ENCODE peak calls at places on chromosomes 6 and 20, in nine cellular contexts. X is GM12878, J is body of pancreas, Y is adrenal gland, P is HepG2, K is spleen, A is transverse colon, R is endothelial cell of umbilical vein, U is breast epithelium. H is an unnamed sample.
A peak's percentile ranks its signal among the peaks of the same experiment; 100 is the strongest.

GRCh38 chr6:125067552-125067951 is 86.0 kb upstream of the TPD52L1 start:
- DNase-seq in U (no peak), X (no peak), Y (no peak), A (no peak), P (no peak), R (no peak), J (no peak), K (no peak), H (no peak)

GRCh38 chr20:728022-728944 is 40.0 kb downstream of the SLC52A3 start:
- DNase-seq in Y (peak; percentile 42), X (no peak), R (peak; percentile 48), U (no peak), P (peak; percentile 51), A (peak; percentile 22), K (peak; percentile 74), J (peak; percentile 66), H (no peak)

GRCh38 chr6:157019115-157019628 is 242.0 kb downstream of the ARID1B start:
- DNase-seq in R (no peak), X (no peak), U (no peak), A (no peak), Y (no peak), J (no peak), P (peak; percentile 14), K (no peak), H (no peak)

GRCh38 chr6:166045173-166045957 is 122.3 kb downstream of the TBXT start:
- DNase-seq in K (no peak), J (no peak), A (no peak), U (no peak), P (no peak), Y (no peak), X (no peak), R (no peak), H (no peak)

GRCh38 chr20:44765647-44766367 is 20.1 kb downstream of the KCNK15 start:
- DNase-seq in A (no peak), U (no peak), P (no peak), J (no peak), X (no peak), K (peak; percentile 63), Y (no peak), R (no peak), H (no peak)

GRCh38 chr20:7207186-7207585 is 439.7 kb downstream of the BMP2 start:
- DNase-seq in A (no peak), P (no peak), X (no peak), U (no peak), R (peak; percentile 3), K (no peak), Y (no peak), J (no peak), H (no peak)

GRCh38 chr6:147508871-147509608 is 550 bp downstream of the SAMD5 start:
- DNase-seq in J (peak; percentile 15), Y (peak; percentile 7), U (no peak), R (peak; percentile 10), P (no peak), A (peak; percentile 15), X (no peak), K (no peak), H (peak; percentile 32)

GRCh38 chr6:12785301-12785700 is 68.7 kb downstream of the PHACTR1 start:
- DNase-seq in P (no peak), R (no peak), J (no peak), U (no peak), Y (no peak), A (no peak), X (no peak), K (no peak), H (no peak)

GRCh38 chr6:101608724-101609123 is 215.2 kb downstream of the GRIK2 start:
- DNase-seq in P (peak; percentile 76), A (no peak), K (no peak), Y (no peak), X (no peak), R (no peak), U (no peak), J (no peak), H (no peak)

GRCh38 chr6:101614774-101615173 is 221.3 kb downstream of the GRIK2 start:
- DNase-seq in P (no peak), U (no peak), X (no peak), A (no peak), J (no peak), K (no peak), R (no peak), Y (no peak), H (no peak)

GRCh38 chr6:101613556-101613955 is 220.0 kb downstream of the GRIK2 start:
- DNase-seq in J (no peak), R (no peak), Y (no peak), A (no peak), K (no peak), U (no peak), X (no peak), P (no peak), H (no peak)
- TF ChIP-seq POLR2A in J (no peak), R (no peak), Y (no peak), A (no peak), K (no peak), U (no peak), X (no peak), P (no peak), H (no peak)

GRCh38 chr6:154138806-154139205 is 99.8 kb downstream of the OPRM1 start:
- DNase-seq in Y (no peak), P (no peak), U (no peak), R (no peak), K (no peak), X (no peak), A (no peak), J (no peak), H (no peak)

GRCh38 chr6:154139894-154140293 is 100.9 kb downstream of the OPRM1 start:
- DNase-seq in J (no peak), P (no peak), U (no peak), R (no peak), Y (no peak), X (no peak), K (no peak), A (no peak), H (no peak)

DNA sequence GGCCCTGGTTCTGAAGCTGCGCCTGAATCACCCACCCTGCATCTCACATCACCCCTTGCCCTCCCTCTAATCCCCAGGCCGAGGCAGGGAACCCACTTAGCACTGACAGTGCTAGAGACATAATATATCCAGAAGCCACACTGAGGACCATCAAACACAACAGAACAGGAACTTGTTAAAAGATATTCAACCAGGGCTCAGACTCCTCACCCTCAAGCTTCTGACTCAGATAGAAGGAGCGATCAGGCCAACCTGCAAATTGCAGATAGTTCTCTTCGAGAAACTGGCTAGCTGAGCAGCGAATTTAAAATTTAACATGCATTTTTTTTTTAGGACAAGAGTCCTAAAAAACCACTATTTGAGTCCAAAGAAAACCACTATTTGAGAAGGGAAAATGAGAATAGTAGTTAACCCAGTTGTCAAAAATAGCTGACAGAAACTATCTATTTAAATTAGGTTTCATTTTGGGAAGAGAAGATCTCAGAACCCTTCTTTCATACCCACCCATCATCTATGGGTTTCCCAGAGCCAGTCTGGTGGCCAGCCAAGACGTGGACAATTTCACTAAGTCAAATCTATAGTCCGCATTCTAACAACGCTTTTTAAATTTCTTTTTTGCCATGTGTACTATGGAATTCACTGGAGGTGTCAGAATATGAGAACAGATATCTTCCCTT is 95.6 kb downstream of the OPRM1 start:
- DNase-seq in R (no peak), U (no peak), A (no peak), P (no peak), K (no peak), X (no peak), J (no peak), Y (no peak), H (no peak)
- H3K4me3 ChIP-seq in R (no peak overlapping the region), U (no peak overlapping the region), A (no peak overlapping the region), P (no peak overlapping the region), K (no peak overlapping the region), X (no peak overlapping the region), J (no peak overlapping the region), Y (no peak overlapping the region), H (no peak overlapping the region)

DNA sequence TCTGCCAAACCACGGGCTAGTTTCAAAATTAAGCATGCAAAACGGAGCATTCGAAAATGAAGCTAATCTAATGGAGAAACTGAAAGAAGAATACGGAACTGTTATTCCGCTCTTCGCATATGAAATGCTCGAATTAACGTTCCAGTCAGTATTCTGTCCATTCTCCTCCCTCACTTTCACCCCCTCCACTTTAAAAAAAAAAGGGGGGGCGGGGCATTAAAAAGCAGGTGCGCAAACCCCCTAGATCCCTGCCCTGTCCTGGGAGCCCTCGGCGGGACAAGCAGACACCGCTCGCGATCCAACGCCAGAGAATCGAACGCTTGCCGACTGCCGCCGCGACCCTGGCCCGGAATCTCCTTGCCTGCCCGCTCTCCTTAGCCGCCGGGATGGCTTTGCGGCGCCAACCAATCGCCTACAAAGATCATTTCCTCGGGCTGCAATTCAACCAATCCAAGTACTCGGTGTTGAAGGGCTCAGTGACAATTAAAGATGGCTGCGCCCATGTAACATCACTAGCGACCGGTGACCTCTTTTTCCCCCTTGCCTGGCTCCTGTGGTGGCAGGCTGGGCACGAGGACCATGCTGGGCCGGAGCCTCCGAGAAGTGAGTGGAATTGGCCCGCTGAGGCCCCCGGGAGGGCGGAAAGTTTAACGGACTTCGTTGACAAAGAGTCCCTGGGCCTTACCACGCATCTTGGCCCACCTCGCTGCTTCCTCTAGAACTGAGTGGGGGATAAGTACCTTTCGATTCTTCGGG is at the start of the genes QRSL1 and RTN4IP1:
- DNase-seq in J (peak; percentile 88), K (peak; percentile 94), Y (peak; percentile 88), A (peak; percentile 89), P (peak; percentile 91), R (peak; percentile 96), U (peak; percentile 84), X (peak; percentile 88), H (peak; percentile 90)
- TF ChIP-seq POLR2A in J (peak; percentile 19), K (no peak), Y (no peak), A (peak; percentile 70), P (peak; percentile 82), R (peak; percentile 62), U (no peak), X (peak; percentile 81), H (no peak)

GRCh38 chr20:9485614-9486325 is 28.6 kb upstream of the LAMP5 start:
- DNase-seq in K (no peak), X (no peak), Y (no peak), J (no peak), A (no peak), U (no peak), P (no peak), R (no peak), H (no peak)

GRCh38 chr20:9480066-9480465 is 34.3 kb upstream of the LAMP5 start:
- DNase-seq in A (no peak), J (no peak), U (no peak), K (no peak), R (no peak), P (no peak), Y (no peak), X (no peak), H (no peak)

GRCh38 chr20:9483131-9483530 is 31.3 kb upstream of the LAMP5 start:
- DNase-seq in X (no peak), Y (no peak), J (no peak), P (no peak), K (no peak), U (no peak), A (no peak), R (no peak), H (no peak)

GRCh38 chr20:9478801-9479200 is 35.6 kb upstream of the LAMP5 start:
- DNase-seq in R (no peak), P (no peak), A (no peak), J (no peak), X (no peak), Y (no peak), U (no peak), K (no peak), H (no peak)

DNA sequence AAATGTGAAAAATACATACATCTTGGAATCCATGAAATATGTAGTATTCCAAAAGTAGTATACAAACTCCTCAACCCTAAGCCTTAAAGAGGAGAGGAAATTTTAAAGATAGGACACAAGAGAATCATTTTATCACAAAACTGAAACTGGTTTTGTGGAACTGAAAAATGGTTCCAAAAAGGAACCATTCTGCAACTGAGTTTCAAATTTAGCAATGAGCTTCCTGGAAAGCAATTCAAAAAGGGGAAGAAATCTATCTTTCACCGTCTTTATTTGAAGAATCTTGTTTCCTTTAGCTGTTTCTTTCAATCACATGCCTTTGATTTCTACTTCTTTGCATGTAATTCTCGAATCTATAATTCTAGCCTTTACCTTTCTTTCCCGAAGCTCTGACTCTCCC is 32.2 kb upstream of the LAMP5 start:
- DNase-seq in K (no peak), J (no peak), P (no peak), A (no peak), U (no peak), R (no peak), X (no peak), Y (no peak), H (no peak)
- H3K4me3 ChIP-seq in K (no peak overlapping the region), J (no peak overlapping the region), P (no peak overlapping the region), A (no peak overlapping the region), U (no peak overlapping the region), R (no peak overlapping the region), X (no peak overlapping the region), Y (no peak overlapping the region), H (no peak overlapping the region)